ENCODE peak calls at places on chromosome 5, in ten cellular contexts. One of them, this sample, is unnamed. For H3K9me3, the result is how much of the 10 kb centered on the place peaks cover.

GRCh38 chr5:113276493-113276892 is 158.3 kb downstream of the TSSK1B start:
- DNase-seq in left ventricle myocardium inferior: no peak
- DNase-seq in hepatocyte: no peak
- DNase-seq in transverse colon: no peak
- DNase-seq in SK-N-SH: no peak
- DNase-seq in MG63: no peak
- DNase-seq in ovary: no peak
- DNase-seq in stomach: no peak
- DNase-seq in thoracic aorta: no peak
- DNase-seq in PC-3: no peak
- DNase-seq in this sample: no peak

GRCh38 chr5:154172785-154173184 is 17.7 kb upstream of the GALNT10 start:
- DNase-seq in MG63: no peak
- DNase-seq in PC-3: no peak
- DNase-seq in stomach: no peak
- DNase-seq in thoracic aorta: no peak
- DNase-seq in ovary: no peak
- DNase-seq in transverse colon: no peak
- DNase-seq in hepatocyte: no peak
- DNase-seq in left ventricle myocardium inferior: no peak
- DNase-seq in SK-N-SH: no peak
- DNase-seq in this sample: no peak

GRCh38 chr5:1311443-1312055 is 16.7 kb upstream of the TERT start:
- DNase-seq in stomach: no peak
- DNase-seq in transverse colon: no peak
- DNase-seq in thoracic aorta: no peak
- DNase-seq in MG63: no peak
- DNase-seq in hepatocyte: no peak
- DNase-seq in SK-N-SH: no peak
- DNase-seq in ovary: no peak
- DNase-seq in PC-3: no peak
- DNase-seq in left ventricle myocardium inferior: no peak
- DNase-seq in this sample: no peak

GRCh38 chr5:175681045-175681974 is 23.4 kb downstream of the HRH2 start:
- DNase-seq in MG63: no peak
- DNase-seq in thoracic aorta: no peak
- DNase-seq in transverse colon: no peak
- DNase-seq in left ventricle myocardium inferior: no peak
- DNase-seq in stomach: peak
- DNase-seq in SK-N-SH: peak
- DNase-seq in ovary: no peak
- DNase-seq in hepatocyte: no peak
- DNase-seq in PC-3: no peak
- DNase-seq in this sample: peak

GRCh38 chr5:78896128-78896527 is 89.0 kb downstream of the ARSB start:
- DNase-seq in PC-3: peak
- DNase-seq in transverse colon: no peak
- DNase-seq in left ventricle myocardium inferior: no peak
- DNase-seq in ovary: no peak
- DNase-seq in hepatocyte: no peak
- DNase-seq in stomach: no peak
- DNase-seq in SK-N-SH: no peak
- DNase-seq in MG63: peak
- DNase-seq in thoracic aorta: no peak
- DNase-seq in this sample: peak

GRCh38 chr5:136910625-136911024 is 545.3 kb upstream of the TRPC7 start:
- DNase-seq in thoracic aorta: no peak
- DNase-seq in left ventricle myocardium inferior: no peak
- DNase-seq in stomach: no peak
- DNase-seq in ovary: no peak
- DNase-seq in MG63: no peak
- DNase-seq in transverse colon: no peak
- DNase-seq in hepatocyte: no peak
- DNase-seq in SK-N-SH: no peak
- DNase-seq in PC-3: no peak
- DNase-seq in this sample: no peak

GRCh38 chr5:56637321-56637920 is 177.9 kb upstream of the MAP3K1 start:
- DNase-seq in stomach: no peak
- DNase-seq in MG63: no peak
- DNase-seq in left ventricle myocardium inferior: no peak
- DNase-seq in ovary: no peak
- DNase-seq in hepatocyte: peak
- DNase-seq in PC-3: peak
- DNase-seq in thoracic aorta: no peak
- DNase-seq in transverse colon: no peak
- DNase-seq in SK-N-SH: peak
- DNase-seq in this sample: no peak

GRCh38 chr5:110179291-110179690 is 489.6 kb downstream of the MAN2A1 start:
- DNase-seq in thoracic aorta: no peak
- DNase-seq in SK-N-SH: no peak
- DNase-seq in transverse colon: no peak
- DNase-seq in PC-3: no peak
- DNase-seq in stomach: no peak
- DNase-seq in left ventricle myocardium inferior: no peak
- DNase-seq in hepatocyte: no peak
- DNase-seq in ovary: no peak
- DNase-seq in MG63: no peak
- DNase-seq in this sample: no peak

GRCh38 chr5:78109891-78110324 is 184.6 kb downstream of the AP3B1 start:
- DNase-seq in transverse colon: no peak
- DNase-seq in ovary: no peak
- DNase-seq in PC-3: no peak
- DNase-seq in hepatocyte: no peak
- DNase-seq in MG63: no peak
- DNase-seq in stomach: no peak
- DNase-seq in thoracic aorta: no peak
- DNase-seq in left ventricle myocardium inferior: no peak
- DNase-seq in SK-N-SH: no peak
- DNase-seq in this sample: no peak

GRCh38 chr5:132003170-132003744 is 8.2 kb downstream of the ACSL6 start:
- DNase-seq in ovary: no peak
- DNase-seq in thoracic aorta: no peak
- DNase-seq in SK-N-SH: peak
- DNase-seq in hepatocyte: no peak
- DNase-seq in left ventricle myocardium inferior: peak
- DNase-seq in transverse colon: no peak
- DNase-seq in MG63: no peak
- DNase-seq in PC-3: no peak
- DNase-seq in stomach: no peak
- DNase-seq in this sample: peak

GRCh38 chr5:140295414-140295813 is 7.5 kb downstream of the PFDN1 start:
- DNase-seq in ovary: peak
- DNase-seq in hepatocyte: peak
- DNase-seq in MG63: peak
- DNase-seq in stomach: peak
- DNase-seq in thoracic aorta: peak
- DNase-seq in PC-3: peak
- DNase-seq in left ventricle myocardium inferior: no peak
- DNase-seq in SK-N-SH: no peak
- DNase-seq in transverse colon: peak
- DNase-seq in this sample: peak

GRCh38 chr5:128227984-128228383 is 144.4 kb downstream of the SLC12A2 start:
- DNase-seq in ovary: no peak
- DNase-seq in thoracic aorta: no peak
- DNase-seq in MG63: peak
- DNase-seq in SK-N-SH: no peak
- DNase-seq in stomach: no peak
- DNase-seq in left ventricle myocardium inferior: no peak
- DNase-seq in transverse colon: no peak
- DNase-seq in hepatocyte: no peak
- DNase-seq in PC-3: peak
- DNase-seq in this sample: peak

GRCh38 chr5:72183231-72183630 is 76.0 kb downstream of the MAP1B start:
- DNase-seq in left ventricle myocardium inferior: no peak
- DNase-seq in MG63: no peak
- DNase-seq in hepatocyte: no peak
- DNase-seq in PC-3: no peak
- DNase-seq in thoracic aorta: no peak
- DNase-seq in stomach: no peak
- DNase-seq in transverse colon: no peak
- DNase-seq in SK-N-SH: no peak
- DNase-seq in ovary: no peak
- DNase-seq in this sample: no peak

GRCh38 chr5:52811067-52811749 is 23.5 kb downstream of the ITGA1 start:
- DNase-seq in thoracic aorta: no peak
- DNase-seq in SK-N-SH: no peak
- DNase-seq in hepatocyte: peak
- DNase-seq in PC-3: peak
- DNase-seq in MG63: peak
- DNase-seq in stomach: no peak
- DNase-seq in ovary: no peak
- DNase-seq in transverse colon: no peak
- DNase-seq in left ventricle myocardium inferior: no peak
- DNase-seq in this sample: no peak

GRCh38 chr5:3025392-3025791 is 273.9 kb upstream of the IRX2 start:
- DNase-seq in transverse colon: no peak
- DNase-seq in left ventricle myocardium inferior: no peak
- DNase-seq in PC-3: no peak
- DNase-seq in stomach: no peak
- DNase-seq in MG63: no peak
- DNase-seq in SK-N-SH: no peak
- DNase-seq in ovary: no peak
- DNase-seq in hepatocyte: no peak
- DNase-seq in thoracic aorta: no peak
- DNase-seq in this sample: no peak

GRCh38 chr5:3024976-3025375 is 273.5 kb upstream of the IRX2 start:
- DNase-seq in hepatocyte: no peak
- DNase-seq in transverse colon: no peak
- DNase-seq in ovary: no peak
- DNase-seq in stomach: no peak
- DNase-seq in MG63: no peak
- DNase-seq in SK-N-SH: no peak
- DNase-seq in thoracic aorta: no peak
- DNase-seq in left ventricle myocardium inferior: no peak
- DNase-seq in PC-3: no peak
- DNase-seq in this sample: no peak

GRCh38 chr5:3026651-3027050 is 275.2 kb upstream of the IRX2 start:
- DNase-seq in ovary: no peak
- DNase-seq in hepatocyte: no peak
- DNase-seq in thoracic aorta: no peak
- DNase-seq in SK-N-SH: no peak
- DNase-seq in transverse colon: no peak
- DNase-seq in stomach: no peak
- DNase-seq in left ventricle myocardium inferior: no peak
- DNase-seq in PC-3: no peak
- DNase-seq in MG63: no peak
- DNase-seq in this sample: no peak

GRCh38 chr5:3027185-3027865 is 275.8 kb upstream of the IRX2 start:
- DNase-seq in stomach: no peak
- DNase-seq in MG63: no peak
- DNase-seq in ovary: no peak
- DNase-seq in PC-3: no peak
- DNase-seq in thoracic aorta: no peak
- DNase-seq in hepatocyte: no peak
- DNase-seq in SK-N-SH: no peak
- DNase-seq in transverse colon: no peak
- DNase-seq in left ventricle myocardium inferior: no peak
- DNase-seq in this sample: no peak

GRCh38 chr5:3026099-3026498 is 274.6 kb upstream of the IRX2 start:
- DNase-seq in thoracic aorta: no peak
- DNase-seq in ovary: no peak
- DNase-seq in hepatocyte: no peak
- DNase-seq in left ventricle myocardium inferior: no peak
- DNase-seq in SK-N-SH: no peak
- DNase-seq in transverse colon: no peak
- DNase-seq in stomach: no peak
- DNase-seq in PC-3: no peak
- DNase-seq in MG63: no peak
- DNase-seq in this sample: no peak
- H3K9me3 ChIP-seq in thoracic aorta: under half
- H3K9me3 ChIP-seq in ovary: under half
- H3K9me3 ChIP-seq in hepatocyte: under half
- H3K9me3 ChIP-seq in left ventricle myocardium inferior: under half
- H3K9me3 ChIP-seq in SK-N-SH: under half
- H3K9me3 ChIP-seq in transverse colon: under half
- H3K9me3 ChIP-seq in stomach: under half
- H3K9me3 ChIP-seq in PC-3: under half
- H3K9me3 ChIP-seq in MG63: under half
- H3K9me3 ChIP-seq in this sample: under half

DNA sequence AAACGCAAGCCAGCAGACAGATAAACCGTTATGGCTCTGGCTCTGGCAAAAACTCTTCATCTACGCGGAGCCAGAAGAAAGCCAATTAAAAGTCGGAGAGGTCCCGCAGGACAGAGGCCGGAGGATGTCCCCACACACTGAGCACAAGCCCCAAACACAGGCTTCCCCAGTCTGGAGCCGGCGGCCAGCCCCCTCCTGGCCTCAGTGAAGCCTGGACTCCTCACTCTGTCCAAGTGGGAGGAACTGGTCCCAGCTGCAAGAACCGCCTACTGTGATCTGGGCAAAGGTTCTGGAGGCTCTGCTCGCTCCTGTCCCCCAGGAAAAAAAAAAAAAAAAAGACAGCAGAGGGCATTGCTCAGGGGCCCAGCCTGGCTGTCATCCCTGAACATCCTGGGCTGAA is 44.4 kb downstream of the ADAMTS2 start:
- DNase-seq in ovary: peak
- DNase-seq in PC-3: no peak
- DNase-seq in MG63: no peak
- DNase-seq in SK-N-SH: no peak
- DNase-seq in transverse colon: no peak
- DNase-seq in stomach: no peak
- DNase-seq in left ventricle myocardium inferior: peak
- DNase-seq in thoracic aorta: no peak
- DNase-seq in hepatocyte: no peak
- DNase-seq in this sample: no peak
- H3K4me3 ChIP-seq in ovary: no peak
- H3K4me3 ChIP-seq in PC-3: no peak
- H3K4me3 ChIP-seq in MG63: no peak
- H3K4me3 ChIP-seq in SK-N-SH: no peak
- H3K4me3 ChIP-seq in transverse colon: no peak
- H3K4me3 ChIP-seq in stomach: no peak
- H3K4me3 ChIP-seq in left ventricle myocardium inferior: no peak
- H3K4me3 ChIP-seq in thoracic aorta: no peak
- H3K4me3 ChIP-seq in hepatocyte: no peak
- H3K4me3 ChIP-seq in this sample: no peak

GRCh38 chr5:66467564-66467963 is 128.6 kb upstream of the MAST4 start:
- DNase-seq in PC-3: no peak
- DNase-seq in SK-N-SH: no peak
- DNase-seq in ovary: no peak
- DNase-seq in hepatocyte: no peak
- DNase-seq in stomach: no peak
- DNase-seq in thoracic aorta: no peak
- DNase-seq in MG63: no peak
- DNase-seq in transverse colon: no peak
- DNase-seq in left ventricle myocardium inferior: no peak
- DNase-seq in this sample: no peak
- H3K9me3 ChIP-seq in PC-3: under half
- H3K9me3 ChIP-seq in SK-N-SH: under half
- H3K9me3 ChIP-seq in ovary: under half
- H3K9me3 ChIP-seq in hepatocyte: under half
- H3K9me3 ChIP-seq in stomach: under half
- H3K9me3 ChIP-seq in thoracic aorta: under half
- H3K9me3 ChIP-seq in MG63: under half
- H3K9me3 ChIP-seq in transverse colon: under half
- H3K9me3 ChIP-seq in left ventricle myocardium inferior: under half
- H3K9me3 ChIP-seq in this sample: under half

DNA sequence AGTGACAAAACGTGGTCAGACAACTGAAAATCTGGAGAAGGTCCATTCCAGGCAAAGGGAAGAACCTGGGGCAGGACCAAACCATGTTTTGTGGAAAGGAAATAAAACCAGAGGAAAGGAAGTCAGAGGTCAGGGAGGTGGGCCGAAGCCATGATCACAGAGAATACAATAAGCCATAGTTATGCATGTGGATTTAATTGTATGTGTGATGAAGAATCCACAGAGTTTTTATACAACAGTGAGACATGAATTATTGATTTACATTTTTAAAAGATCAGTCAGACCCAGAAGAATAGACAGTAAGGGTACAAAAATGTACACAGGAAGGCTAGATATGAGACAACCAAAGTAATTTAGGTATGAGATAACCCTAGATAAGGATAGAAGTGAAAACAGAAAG is 20.8 kb downstream of the TTC33 start:
- DNase-seq in hepatocyte: no peak
- DNase-seq in MG63: no peak
- DNase-seq in SK-N-SH: no peak
- DNase-seq in PC-3: peak
- DNase-seq in thoracic aorta: no peak
- DNase-seq in transverse colon: no peak
- DNase-seq in stomach: no peak
- DNase-seq in ovary: no peak
- DNase-seq in left ventricle myocardium inferior: no peak
- DNase-seq in this sample: no peak
- H3K4me3 ChIP-seq in hepatocyte: no peak
- H3K4me3 ChIP-seq in MG63: no peak
- H3K4me3 ChIP-seq in SK-N-SH: no peak
- H3K4me3 ChIP-seq in PC-3: no peak
- H3K4me3 ChIP-seq in thoracic aorta: no peak
- H3K4me3 ChIP-seq in transverse colon: no peak
- H3K4me3 ChIP-seq in stomach: no peak
- H3K4me3 ChIP-seq in ovary: no peak
- H3K4me3 ChIP-seq in left ventricle myocardium inferior: no peak
- H3K4me3 ChIP-seq in this sample: no peak